ENCODE peak calls at places on chromosomes 4 and X, in five cellular contexts. X, J, M, E and B are unnamed samples.
A peak's percentile ranks its signal among the peaks of the same experiment; 100 is the strongest.

GRCh38 chr4:168978001-168978700 is 31.9 kb downstream of the CBR4 start:
- DNase-seq in X (peak; percentile 68), J (no peak), M (no peak), E (no peak), B (no peak)

GRCh38 chr4:79651516-79651915 is 243.5 kb upstream of the GK2 start:
- DNase-seq in X (peak; percentile 2), J (no peak), M (no peak), E (no peak), B (no peak)

GRCh38 chr4:117660668-117661067 is 373.6 kb upstream of the NDST3 start:
- DNase-seq in X (no peak), J (no peak), M (no peak), E (no peak), B (no peak)

GRCh38 chr4:88244821-88245579 is 39.4 kb downstream of the PPM1K start:
- DNase-seq in X (no peak), J (no peak), M (no peak), E (no peak), B (no peak)

GRCh38 chr4:106985830-106986229 is 50.3 kb downstream of the DKK2 start:
- DNase-seq in X (peak; percentile 61), J (no peak), M (no peak), E (no peak), B (no peak)

GRCh38 chr4:6443035-6444023 is 29.1 kb downstream of the PPP2R2C start:
- DNase-seq in X (no peak), J (no peak), M (no peak), E (no peak), B (no peak)

GRCh38 chr4:4384837-4385236 is 2.1 kb upstream of the NSG1 start:
- DNase-seq in X (no peak), J (no peak), M (no peak), E (no peak), B (peak; percentile 35)

GRCh38 chrX:40108959-40109287 is 11.2 kb upstream of the BCOR start:
- DNase-seq in X (peak; percentile 91), J (peak; percentile 72), M (peak; percentile 71), E (no peak), B (peak; percentile 64)

GRCh38 chr4:38387348-38387747 is 276.7 kb upstream of the KLF3 start:
- DNase-seq in X (no peak), J (peak; percentile 82), M (no peak), E (peak; percentile 59), B (no peak)

GRCh38 chr4:39620551-39620950 is 18.1 kb downstream of the SMIM14 start:
- DNase-seq in X (peak; percentile 41), J (no peak), M (no peak), E (no peak), B (no peak)

GRCh38 chr4:39714171-39714570 is 16.2 kb downstream of the UBE2K start:
- DNase-seq in X (no peak), J (no peak), M (no peak), E (no peak), B (no peak)

DNA sequence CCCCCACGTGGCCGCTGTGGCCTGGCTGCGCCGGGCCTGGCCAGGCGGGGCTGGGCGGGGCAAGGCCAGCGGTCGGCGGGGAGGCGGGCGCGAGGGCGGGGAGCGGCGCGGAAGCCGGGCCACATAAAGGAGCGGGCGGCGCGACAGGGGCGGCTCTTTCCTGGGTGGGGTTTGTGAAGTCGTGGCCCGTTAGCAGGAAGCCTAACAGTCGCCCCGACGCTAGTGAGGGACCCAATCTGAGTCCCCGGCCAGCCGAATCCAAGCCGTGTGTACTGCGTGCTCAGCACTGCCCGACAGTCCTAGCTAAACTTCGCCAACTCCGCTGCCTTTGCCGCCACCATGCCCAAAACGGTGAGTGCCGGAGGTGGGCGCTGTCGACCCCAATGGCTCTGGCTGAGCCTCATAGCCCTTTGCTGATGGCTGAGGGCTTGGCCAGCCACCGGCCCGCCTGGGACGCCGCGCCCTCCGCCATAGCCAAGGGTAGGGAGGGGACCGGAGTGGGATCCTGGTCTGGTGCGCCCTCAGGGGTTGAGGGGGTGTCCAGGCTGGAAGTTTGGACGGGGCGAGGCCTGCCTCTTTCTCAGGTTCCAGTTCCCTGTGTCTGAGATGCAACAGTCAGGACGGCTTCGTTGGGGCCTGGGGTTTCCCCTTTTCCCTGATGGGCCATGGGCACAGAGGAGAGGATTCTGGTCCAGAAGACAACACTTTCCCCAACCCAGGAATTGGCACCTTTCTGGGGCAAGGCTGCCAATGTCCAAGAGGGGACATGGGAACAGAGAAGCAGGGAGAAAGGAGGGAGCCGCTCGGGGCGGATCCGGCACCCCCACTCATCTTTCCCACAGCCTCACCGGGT is at the start of gene MSN:
- DNase-seq in X (peak; percentile 81), J (peak; percentile 39), M (peak; percentile 76), E (no peak), B (peak; percentile 67)
- TF ChIP-seq CTCF in X (peak; percentile 1), J (no peak), M (no peak), E (peak; percentile 34), B (peak; percentile 6)

DNA sequence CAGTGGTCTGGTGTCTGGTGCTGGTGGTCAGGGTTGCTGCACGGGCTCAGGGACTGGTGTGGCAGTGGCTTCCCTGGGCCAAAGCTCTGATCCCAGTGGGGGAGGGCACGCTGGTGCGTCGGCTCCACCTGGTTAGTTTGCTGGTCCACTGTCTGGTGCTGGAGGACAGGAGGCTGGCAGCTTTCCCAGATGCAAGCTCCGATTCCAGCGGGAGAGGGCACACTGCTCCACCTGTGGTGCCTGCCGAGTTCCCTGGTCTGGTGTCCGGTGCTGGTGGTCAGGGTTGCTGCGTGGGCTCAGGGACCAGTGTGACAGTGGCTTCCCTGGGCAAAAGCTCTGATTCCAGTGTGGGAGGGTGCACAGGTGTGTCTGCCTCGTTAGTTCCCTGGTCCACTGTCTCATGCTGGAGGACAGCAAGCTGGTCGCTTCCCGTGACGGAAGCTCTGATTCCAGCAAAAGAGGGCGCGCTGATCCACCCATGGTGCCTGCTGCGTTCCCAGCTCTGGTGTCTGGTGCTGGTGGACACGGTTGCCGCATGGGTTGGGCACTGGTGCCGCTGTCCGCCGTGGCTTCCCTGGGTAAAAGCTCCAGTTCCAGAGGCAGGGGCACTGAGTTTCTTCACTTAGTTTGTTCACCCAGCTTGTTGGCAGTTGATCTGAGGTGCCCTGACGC is 5.8 kb downstream of the VMA21 start:
- DNase-seq in X (no peak), J (peak; percentile 7), M (no peak), E (no peak), B (no peak)
- TF ChIP-seq CTCF in X (no peak), J (no peak), M (no peak), E (no peak), B (no peak)

DNA sequence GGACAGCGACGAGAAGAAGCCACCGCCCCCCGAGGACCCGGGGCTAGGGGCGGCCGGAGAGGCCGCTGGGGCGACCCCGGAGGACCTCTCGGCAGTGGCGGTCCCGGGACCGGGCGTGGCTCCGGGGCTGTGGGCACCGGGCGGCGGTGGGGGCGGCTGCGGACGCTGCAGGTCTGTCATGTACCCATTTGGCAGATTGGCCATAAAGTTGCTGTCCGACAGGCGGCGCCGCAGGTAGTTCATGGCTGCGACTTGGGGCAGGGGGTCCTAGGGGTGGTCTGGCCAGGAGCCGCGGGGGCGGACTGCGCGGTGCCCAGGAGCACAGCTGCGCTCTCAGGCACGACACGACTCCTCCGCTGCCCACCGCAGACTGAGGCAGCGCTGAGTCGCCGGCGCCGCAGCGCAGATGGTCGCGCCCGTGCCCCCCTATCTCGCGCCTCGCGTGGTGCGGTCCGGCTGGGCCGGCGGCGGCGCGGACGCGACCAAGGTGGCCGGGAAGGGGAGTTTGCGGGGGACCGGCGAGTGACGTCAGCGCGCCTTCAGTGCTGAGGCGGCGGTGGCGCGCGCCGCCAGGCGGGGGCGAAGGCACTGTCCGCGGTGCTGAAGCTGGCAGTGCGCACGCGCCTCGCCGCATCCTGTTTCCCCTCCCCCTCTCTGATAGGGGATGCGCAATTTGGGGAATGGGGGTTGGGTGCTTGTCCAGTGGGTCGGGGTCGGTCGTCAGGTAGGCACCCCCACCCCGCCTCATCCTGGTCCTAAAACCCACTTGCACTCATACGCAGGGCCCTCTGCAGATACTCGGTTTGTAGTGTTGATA is at the start of gene SYN1:
- DNase-seq in X (peak; percentile 90), J (peak; percentile 54), M (peak; percentile 94), E (peak; percentile 7), B (peak; percentile 88)
- TF ChIP-seq CTCF in X (no peak), J (peak; percentile 54), M (peak; percentile 15), E (no peak), B (no peak)

DNA sequence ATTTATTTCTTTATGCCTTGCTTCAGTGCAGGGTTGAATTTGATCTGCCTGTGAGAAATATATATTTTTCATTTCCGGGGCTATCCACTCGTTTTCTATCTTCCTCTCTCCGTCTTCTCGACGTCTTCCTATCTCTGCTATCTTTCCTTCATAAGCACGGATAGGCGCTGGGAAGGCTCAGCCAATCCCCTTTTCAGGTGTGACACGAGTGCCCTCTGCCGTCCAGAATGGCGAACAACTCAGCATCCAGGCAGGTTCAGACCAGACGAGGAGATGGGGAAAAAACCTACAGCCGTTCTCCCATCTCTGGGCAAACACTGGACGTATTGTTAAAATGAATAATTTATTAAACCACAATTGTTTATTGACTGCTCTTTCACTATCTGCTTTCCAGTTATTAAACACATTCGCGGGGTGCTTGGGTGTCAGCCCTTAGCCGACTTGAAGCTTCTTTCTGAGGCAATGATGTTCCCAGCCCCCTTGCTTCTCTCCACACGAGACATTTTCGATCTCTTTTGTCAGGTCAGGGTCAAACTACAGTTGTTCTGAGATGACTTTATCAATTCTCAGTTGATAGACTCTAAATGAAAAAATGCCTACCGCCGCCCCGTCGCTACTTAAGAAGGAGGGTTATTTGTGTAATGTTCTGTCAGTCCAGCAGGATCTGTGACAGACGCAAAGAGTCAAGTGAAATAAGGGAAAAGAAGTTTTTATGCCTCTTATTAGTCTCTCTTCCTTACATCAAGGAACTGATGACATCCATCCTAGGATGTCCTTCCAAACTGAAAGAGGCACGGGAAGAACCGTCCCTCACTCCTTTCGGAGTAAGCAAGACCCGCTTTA is 96.3 kb upstream of the NOCT start:
- DNase-seq in X (peak; percentile 69), J (peak; percentile 76), M (peak; percentile 60), E (peak; percentile 28), B (peak; percentile 79)
- TF ChIP-seq CTCF in X (peak; percentile 61), J (peak; percentile 66), M (peak; percentile 75), E (peak; percentile 83), B (peak; percentile 74)

DNA sequence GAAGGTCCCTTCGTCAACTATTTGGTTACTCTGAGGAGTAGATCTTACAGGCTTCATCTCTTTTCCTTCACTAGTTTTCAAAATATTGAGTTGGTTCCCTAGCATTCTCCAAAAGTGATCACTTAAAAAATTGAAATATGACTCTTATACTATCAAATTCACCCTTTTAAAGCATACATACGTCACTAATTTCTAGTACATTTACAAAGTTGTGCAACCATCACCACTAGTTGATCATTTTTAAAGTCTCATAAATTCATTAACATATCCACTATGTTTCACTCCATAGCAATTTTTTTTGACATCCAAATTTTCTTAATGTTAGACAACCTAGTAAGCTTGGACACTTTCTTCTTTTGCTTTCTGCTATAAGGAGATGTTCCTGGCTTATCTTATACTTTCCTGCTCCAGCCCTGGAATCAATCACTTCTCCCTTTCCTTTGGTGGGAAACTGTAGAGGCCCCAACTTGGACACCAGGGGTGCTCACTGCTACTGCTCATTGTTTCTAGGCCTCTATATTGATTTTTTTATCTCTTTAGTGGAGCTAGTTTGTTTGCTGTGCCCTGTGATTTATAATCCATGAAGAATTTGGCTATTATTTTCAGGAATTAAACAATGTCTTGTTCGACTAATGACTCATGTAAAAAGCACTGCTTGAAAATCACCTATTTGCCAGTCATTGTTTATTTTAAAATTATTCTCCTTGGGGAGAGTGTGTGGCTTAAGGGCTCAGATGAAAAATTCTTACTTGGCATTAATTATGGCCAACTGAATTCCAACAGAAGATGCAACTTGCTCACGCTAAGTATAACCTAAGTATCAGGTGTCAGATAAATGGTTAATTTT is 4.0 kb upstream of the ZFX start:
- DNase-seq in X (peak; percentile 50), J (no peak), M (no peak), E (peak; percentile 27), B (no peak)
- TF ChIP-seq CTCF in X (peak; percentile 5), J (no peak), M (no peak), E (peak; percentile 31), B (no peak)

GRCh38 chrX:126770179-126770578 is 49.4 kb upstream of the PRR32 start:
- DNase-seq in X (no peak), J (no peak), M (peak; percentile 4), E (no peak), B (no peak)
- TF ChIP-seq CTCF in X (no peak), J (peak; percentile 6), M (peak; percentile 3), E (no peak), B (peak; percentile 60)

GRCh38 chr4:100117749-100118148 is 72.5 kb downstream of the DDIT4L start:
- DNase-seq in X (no peak), J (no peak), M (no peak), E (no peak), B (no peak)
- TF ChIP-seq CTCF in X (peak; percentile 21), J (no peak), M (no peak), E (peak; percentile 39), B (no peak)